ENCODE peak calls at places on chromosome 19, in five cellular contexts. C is tibial nerve; B is CD8-positive, alpha-beta T cell; V is GM12865; P is heart left ventricle. F is an unnamed sample.

GRCh38 chr19:4066176-4066606 is 508 bp downstream of the ZBTB7A start:
- DNase-seq in C (no peak), B (peak; percentile 83), V (no peak), P (peak; percentile 61), F (no peak)

GRCh38 chr19:42528354-42529247 is at the start of gene CEACAM1:
- DNase-seq in C (no peak), B (peak; percentile 50), V (peak; percentile 64), P (peak; percentile 50), F (peak; percentile 21)

GRCh38 chr19:51701468-51702100 is 8.5 kb downstream of the SPACA6 start:
- DNase-seq in C (no peak), B (no peak), V (no peak), P (no peak), F (peak; percentile 77)

GRCh38 chr19:47272448-47273312 is 2.0 kb upstream of the INAFM1 start:
- DNase-seq in C (peak; percentile 47), B (no peak), V (no peak), P (peak; percentile 42), F (peak; percentile 51)

GRCh38 chr19:623974-624373 is 9.4 kb downstream of the POLRMT start:
- DNase-seq in C (peak; percentile 86), B (no peak), V (no peak), P (no peak), F (no peak)

GRCh38 chr19:41917676-41918075 is 10.6 kb downstream of the ERFL start:
- DNase-seq in C (no peak), B (no peak), V (no peak), P (no peak), F (no peak)

GRCh38 chr19:7216373-7216902 is 77.8 kb downstream of the INSR start:
- DNase-seq in C (no peak), B (no peak), V (peak; percentile 79), P (no peak), F (no peak)

GRCh38 chr19:9913237-9914000 is 22.9 kb downstream of the OLFM2 start:
- DNase-seq in C (no peak), B (no peak), V (no peak), P (no peak), F (no peak)

GRCh38 chr19:17933414-17934129 is 757 bp downstream of the CCDC124 start:
- DNase-seq in C (no peak), B (no peak), V (no peak), P (no peak), F (no peak)

GRCh38 chr19:14476663-14477401 is 1.7 kb upstream of the PTGER1 start:
- DNase-seq in C (peak; percentile 63), B (peak; percentile 75), V (no peak), P (no peak), F (no peak)

GRCh38 chr19:5434970-5435641 is 20.1 kb upstream of the ZNRF4 start:
- DNase-seq in C (no peak), B (no peak), V (no peak), P (no peak), F (no peak)

GRCh38 chr19:34513767-34514166 is 32.2 kb downstream of the WTIP start:
- DNase-seq in C (no peak), B (no peak), V (no peak), P (no peak), F (no peak)

GRCh38 chr19:51272183-51272817 is 21.4 kb downstream of the SIGLECL1 start:
- DNase-seq in C (no peak), B (no peak), V (no peak), P (no peak), F (no peak)

GRCh38 chr19:3606174-3606689 is 443 bp downstream of the TBXA2R start:
- DNase-seq in C (no peak), B (peak; percentile 23), V (no peak), P (peak; percentile 23), F (no peak)

GRCh38 chr19:32662186-32662585 is 12.8 kb downstream of the ANKRD27 start:
- DNase-seq in C (no peak), B (no peak), V (peak; percentile 33), P (no peak), F (no peak)

GRCh38 chr19:30091856-30092255 is 149.8 kb downstream of the URI1 start:
- DNase-seq in C (no peak), B (no peak), V (no peak), P (no peak), F (no peak)

GRCh38 chr19:36125557-36125956 is 10.3 kb downstream of the TBCB start:
- DNase-seq in C (no peak), B (no peak), V (peak; percentile 68), P (no peak), F (no peak)

GRCh38 chr19:15456441-15456840 is 6.7 kb upstream of the WIZ start:
- DNase-seq in C (no peak), B (no peak), V (no peak), P (no peak), F (no peak)

GRCh38 chr19:29372461-29372860 is 153.3 kb upstream of the VSTM2B start:
- DNase-seq in C (no peak), B (no peak), V (no peak), P (no peak), F (no peak)

GRCh38 chr19:47573076-47574026 is at the start of gene ZNF541:
- DNase-seq in C (peak; percentile 41), B (peak; percentile 88), V (no peak), P (peak; percentile 64), F (peak; percentile 93)

GRCh38 chr19:46309056-46309455 is 12.2 kb downstream of the HIF3A start:
- DNase-seq in C (no peak), B (no peak), V (no peak), P (no peak), F (no peak)

GRCh38 chr19:17938092-17938845 is 5.5 kb downstream of the CCDC124 start:
- DNase-seq in C (peak; percentile 76), B (peak; percentile 81), V (peak; percentile 86), P (peak; percentile 63), F (peak; percentile 94)

GRCh38 chr19:48196933-48197665 is 26.6 kb downstream of the ZSWIM9 start:
- DNase-seq in C (no peak), B (no peak), V (no peak), P (no peak), F (no peak)

GRCh38 chr19:19098703-19099632 is 35.2 kb downstream of the SLC25A42 start:
- DNase-seq in C (no peak), B (no peak), V (no peak), P (no peak), F (no peak)

GRCh38 chr19:19095691-19096090 is 31.9 kb downstream of the SLC25A42 start:
- DNase-seq in C (no peak), B (no peak), V (no peak), P (no peak), F (no peak)

GRCh38 chr19:19094513-19094912 is 30.7 kb downstream of the SLC25A42 start:
- DNase-seq in C (no peak), B (no peak), V (no peak), P (no peak), F (no peak)

GRCh38 chr19:19098084-19098702 is 34.4 kb downstream of the SLC25A42 start:
- DNase-seq in C (no peak), B (no peak), V (no peak), P (no peak), F (no peak)

DNA sequence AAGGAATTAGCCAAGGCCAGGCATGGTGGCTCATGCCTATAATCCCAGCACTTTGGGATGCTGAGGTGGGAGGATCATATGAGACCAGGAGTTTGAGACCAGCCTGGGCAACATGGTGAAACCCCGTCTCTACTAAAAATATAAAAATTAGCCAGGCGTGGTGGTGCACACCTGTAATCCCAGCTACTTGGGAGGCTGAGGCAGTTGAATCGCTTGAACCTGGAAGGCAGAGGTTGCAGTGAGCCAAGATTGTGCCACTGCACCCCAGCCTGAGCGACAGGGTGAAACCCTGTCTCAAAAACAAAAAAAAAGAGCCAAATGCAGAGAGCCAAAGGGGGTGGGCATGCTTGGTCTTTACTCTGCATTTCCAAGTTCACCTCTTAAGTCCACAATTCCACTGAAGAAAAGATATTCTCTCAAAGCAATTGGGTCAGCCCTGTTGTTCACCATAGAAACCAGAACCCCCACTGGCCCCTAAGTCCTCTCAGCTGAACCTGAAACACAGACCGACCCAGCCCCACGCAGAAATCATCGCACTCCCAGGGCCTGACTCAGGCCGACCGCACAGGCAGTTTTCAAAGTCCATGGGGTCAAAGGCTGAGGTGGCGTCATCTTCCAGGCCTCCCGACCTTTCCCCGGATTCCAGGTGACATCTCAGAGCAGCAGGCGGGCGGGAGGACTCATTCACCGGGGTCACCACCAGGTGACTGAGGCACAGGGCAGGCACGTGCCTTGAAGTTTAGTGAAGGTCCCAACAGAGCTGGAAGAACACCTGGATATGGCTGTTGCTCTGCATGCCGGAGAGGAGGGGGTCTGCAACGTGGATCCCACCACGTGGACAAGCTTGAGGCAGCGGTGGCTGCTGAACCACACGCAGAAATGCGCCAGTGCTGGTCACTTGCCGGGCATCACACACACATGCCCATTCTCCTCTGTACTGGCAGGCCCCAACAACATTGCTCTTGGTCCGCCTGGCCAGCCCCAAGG is 33.1 kb downstream of the SLC25A42 start:
- DNase-seq in C (no peak), B (no peak), V (no peak), P (no peak), F (no peak)
- TF ChIP-seq CTCF in C (no peak), B (no peak), V (no peak), P (no peak), F (no peak)

GRCh38 chr19:39193785-39194184 is 3.0 kb upstream of the NCCRP1 start:
- DNase-seq in C (no peak), B (no peak), V (no peak), P (no peak), F (no peak)
- TF ChIP-seq CTCF in C (no peak), B (no peak), V (no peak), P (no peak), F (no peak)

GRCh38 chr19:11964496-11964857 is 363 bp upstream of the ZNF763 start:
- DNase-seq in C (no peak), B (no peak), V (no peak), P (peak; percentile 47), F (no peak)
- TF ChIP-seq CTCF in C (no peak), B (no peak), V (no peak), P (no peak), F (no peak)

DNA sequence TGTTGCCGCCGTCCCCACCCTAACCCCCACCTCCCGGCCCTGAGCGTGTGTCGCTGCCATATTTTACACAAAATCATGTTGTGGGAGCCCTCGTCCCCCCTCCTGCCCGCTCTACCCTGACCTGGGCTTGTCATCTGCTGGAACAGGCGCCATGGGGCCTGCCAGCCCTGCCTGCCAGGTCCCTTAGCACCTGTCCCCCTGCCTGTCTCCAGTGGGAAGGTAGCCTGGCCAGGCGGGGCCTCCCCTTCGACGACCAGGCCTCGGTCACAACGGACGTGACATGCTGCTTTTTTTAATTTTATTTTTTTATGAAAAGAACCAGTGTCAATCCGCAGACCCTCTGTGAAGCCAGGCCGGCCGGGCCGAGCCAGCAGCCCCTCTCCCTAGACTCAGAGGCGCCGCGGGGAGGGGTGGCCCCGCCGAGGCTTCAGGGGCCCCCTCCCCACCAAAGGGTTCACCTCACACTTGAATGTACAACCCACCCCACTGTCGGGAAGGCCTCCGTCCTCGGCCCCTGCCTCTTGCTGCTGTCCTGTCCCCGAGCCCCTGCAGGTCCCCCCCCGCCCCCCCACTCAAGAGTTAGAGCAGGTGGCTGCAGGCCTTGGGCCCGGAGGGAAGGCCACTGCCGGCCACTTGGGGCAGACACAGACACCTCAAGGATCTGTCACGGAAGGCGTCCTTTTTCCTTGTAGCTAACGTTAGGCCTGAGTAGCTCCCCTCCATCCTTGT is 6.4 kb downstream of the YIPF2 start:
- DNase-seq in C (no peak), B (no peak), V (no peak), P (no peak), F (no peak)
- TF ChIP-seq CTCF in C (no peak), B (no peak), V (no peak), P (no peak), F (no peak)

F was measured in lower leg skin.